ENCODE peak calls at places on chromosome 1, in eight cellular contexts. One of them, this sample, is unnamed.

GRCh38 chr1:38021969-38022368 is 9.4 kb downstream of the UTP11 start:
- DNase-seq in cerebellar nuclear complex: no peak
- DNase-seq in GM20000: no peak
- DNase-seq in smooth muscle cell of the brain vasculature: no peak
- DNase-seq in AG08396: no peak
- DNase-seq in activated CD4-positive, alpha-beta T cell treated with anti-CD3 and anti-CD28 coated beads, Interleukin-2, amount 10 ng/mL, durations not matched to agents 7 days and 5 days: no peak
- DNase-seq in dorsolateral prefrontal cortex: no peak
- DNase-seq in fibroblast of the aortic adventitia: no peak
- DNase-seq in this sample: no peak

GRCh38 chr1:24486296-24487065 is 16.2 kb upstream of the RCAN3 start:
- DNase-seq in dorsolateral prefrontal cortex: no peak
- DNase-seq in activated CD4-positive, alpha-beta T cell treated with anti-CD3 and anti-CD28 coated beads, Interleukin-2, amount 10 ng/mL, durations not matched to agents 7 days and 5 days: peak
- DNase-seq in fibroblast of the aortic adventitia: no peak
- DNase-seq in cerebellar nuclear complex: no peak
- DNase-seq in GM20000: no peak
- DNase-seq in smooth muscle cell of the brain vasculature: no peak
- DNase-seq in AG08396: no peak
- DNase-seq in this sample: no peak

GRCh38 chr1:76330993-76331603 is 256.6 kb downstream of the ST6GALNAC3 start:
- DNase-seq in dorsolateral prefrontal cortex: no peak
- DNase-seq in AG08396: peak
- DNase-seq in fibroblast of the aortic adventitia: peak
- DNase-seq in activated CD4-positive, alpha-beta T cell treated with anti-CD3 and anti-CD28 coated beads, Interleukin-2, amount 10 ng/mL, durations not matched to agents 7 days and 5 days: peak
- DNase-seq in GM20000: peak
- DNase-seq in smooth muscle cell of the brain vasculature: peak
- DNase-seq in cerebellar nuclear complex: no peak
- DNase-seq in this sample: peak

GRCh38 chr1:211601982-211602644 is 23.2 kb upstream of the SLC30A1 start:
- DNase-seq in GM20000: no peak
- DNase-seq in cerebellar nuclear complex: no peak
- DNase-seq in fibroblast of the aortic adventitia: no peak
- DNase-seq in smooth muscle cell of the brain vasculature: no peak
- DNase-seq in dorsolateral prefrontal cortex: no peak
- DNase-seq in activated CD4-positive, alpha-beta T cell treated with anti-CD3 and anti-CD28 coated beads, Interleukin-2, amount 10 ng/mL, durations not matched to agents 7 days and 5 days: no peak
- DNase-seq in AG08396: no peak
- DNase-seq in this sample: no peak

GRCh38 chr1:234601217-234602017 is 8.6 kb downstream of the IRF2BP2 start:
- DNase-seq in cerebellar nuclear complex: no peak
- DNase-seq in fibroblast of the aortic adventitia: peak
- DNase-seq in AG08396: no peak
- DNase-seq in smooth muscle cell of the brain vasculature: no peak
- DNase-seq in activated CD4-positive, alpha-beta T cell treated with anti-CD3 and anti-CD28 coated beads, Interleukin-2, amount 10 ng/mL, durations not matched to agents 7 days and 5 days: peak
- DNase-seq in dorsolateral prefrontal cortex: no peak
- DNase-seq in GM20000: peak
- DNase-seq in this sample: no peak

GRCh38 chr1:177302365-177303044 is 131.7 kb downstream of the BRINP2 start:
- DNase-seq in AG08396: no peak
- DNase-seq in fibroblast of the aortic adventitia: no peak
- DNase-seq in activated CD4-positive, alpha-beta T cell treated with anti-CD3 and anti-CD28 coated beads, Interleukin-2, amount 10 ng/mL, durations not matched to agents 7 days and 5 days: no peak
- DNase-seq in cerebellar nuclear complex: no peak
- DNase-seq in GM20000: no peak
- DNase-seq in smooth muscle cell of the brain vasculature: no peak
- DNase-seq in dorsolateral prefrontal cortex: peak
- DNase-seq in this sample: peak

GRCh38 chr1:158177705-158178450 is 2.8 kb upstream of the CD1D start:
- DNase-seq in dorsolateral prefrontal cortex: peak
- DNase-seq in smooth muscle cell of the brain vasculature: peak
- DNase-seq in GM20000: peak
- DNase-seq in cerebellar nuclear complex: no peak
- DNase-seq in fibroblast of the aortic adventitia: peak
- DNase-seq in activated CD4-positive, alpha-beta T cell treated with anti-CD3 and anti-CD28 coated beads, Interleukin-2, amount 10 ng/mL, durations not matched to agents 7 days and 5 days: no peak
- DNase-seq in AG08396: peak
- DNase-seq in this sample: peak

GRCh38 chr1:53804791-53805505 is 33.1 kb downstream of the NDC1 start:
- DNase-seq in AG08396: peak
- DNase-seq in smooth muscle cell of the brain vasculature: no peak
- DNase-seq in dorsolateral prefrontal cortex: no peak
- DNase-seq in cerebellar nuclear complex: no peak
- DNase-seq in activated CD4-positive, alpha-beta T cell treated with anti-CD3 and anti-CD28 coated beads, Interleukin-2, amount 10 ng/mL, durations not matched to agents 7 days and 5 days: no peak
- DNase-seq in GM20000: no peak
- DNase-seq in fibroblast of the aortic adventitia: no peak
- DNase-seq in this sample: no peak

GRCh38 chr1:210586785-210587184 is 258.1 kb downstream of the HHAT start:
- DNase-seq in dorsolateral prefrontal cortex: peak
- DNase-seq in AG08396: no peak
- DNase-seq in cerebellar nuclear complex: peak
- DNase-seq in fibroblast of the aortic adventitia: no peak
- DNase-seq in GM20000: no peak
- DNase-seq in activated CD4-positive, alpha-beta T cell treated with anti-CD3 and anti-CD28 coated beads, Interleukin-2, amount 10 ng/mL, durations not matched to agents 7 days and 5 days: no peak
- DNase-seq in smooth muscle cell of the brain vasculature: no peak
- DNase-seq in this sample: no peak

GRCh38 chr1:208410409-208410808 is 166.2 kb upstream of the PLXNA2 start:
- DNase-seq in AG08396: no peak
- DNase-seq in cerebellar nuclear complex: no peak
- DNase-seq in smooth muscle cell of the brain vasculature: no peak
- DNase-seq in activated CD4-positive, alpha-beta T cell treated with anti-CD3 and anti-CD28 coated beads, Interleukin-2, amount 10 ng/mL, durations not matched to agents 7 days and 5 days: no peak
- DNase-seq in fibroblast of the aortic adventitia: no peak
- DNase-seq in GM20000: no peak
- DNase-seq in dorsolateral prefrontal cortex: no peak
- DNase-seq in this sample: no peak

GRCh38 chr1:20730690-20731056 is 1.8 kb downstream of the SH2D5 start:
- DNase-seq in dorsolateral prefrontal cortex: peak
- DNase-seq in AG08396: peak
- DNase-seq in cerebellar nuclear complex: no peak
- DNase-seq in GM20000: peak
- DNase-seq in smooth muscle cell of the brain vasculature: no peak
- DNase-seq in activated CD4-positive, alpha-beta T cell treated with anti-CD3 and anti-CD28 coated beads, Interleukin-2, amount 10 ng/mL, durations not matched to agents 7 days and 5 days: no peak
- DNase-seq in fibroblast of the aortic adventitia: no peak
- DNase-seq in this sample: no peak

This sample was measured in AG20443.